ENCODE peak calls at places on chromosomes 4 and X, in five cellular contexts. One of them, this sample, is unnamed.

GRCh38 chr4:118915468-118915867 is 26.8 kb downstream of the SYNPO2 start:
- DNase-seq in glutamatergic neuron: no peak
- DNase-seq in NCI-H1436: no peak
- DNase-seq in heart right ventricle: no peak
- DNase-seq in caudate nucleus: no peak
- DNase-seq in this sample: no peak

GRCh38 chrX:124388562-124388961 is 42.2 kb downstream of the SH2D1A start:
- DNase-seq in heart right ventricle: peak
- DNase-seq in caudate nucleus: no peak
- DNase-seq in NCI-H1436: peak
- DNase-seq in glutamatergic neuron: peak
- DNase-seq in this sample: peak

GRCh38 chr4:64539234-64539849 is 130.1 kb upstream of the TECRL start:
- DNase-seq in NCI-H1436: peak
- DNase-seq in heart right ventricle: peak
- DNase-seq in glutamatergic neuron: peak
- DNase-seq in caudate nucleus: no peak
- DNase-seq in this sample: peak

GRCh38 chr4:108556588-108557200 is 63.7 kb upstream of the RPL34 start:
- DNase-seq in caudate nucleus: no peak
- DNase-seq in NCI-H1436: no peak
- DNase-seq in glutamatergic neuron: no peak
- DNase-seq in heart right ventricle: no peak
- DNase-seq in this sample: no peak

GRCh38 chr4:52028970-52029369 is 8.8 kb upstream of the LRRC66 start:
- DNase-seq in heart right ventricle: no peak
- DNase-seq in caudate nucleus: no peak
- DNase-seq in NCI-H1436: no peak
- DNase-seq in glutamatergic neuron: no peak
- DNase-seq in this sample: no peak

GRCh38 chr4:31674313-31674947 is 954.3 kb downstream of the PCDH7 start:
- DNase-seq in heart right ventricle: no peak
- DNase-seq in glutamatergic neuron: no peak
- DNase-seq in caudate nucleus: no peak
- DNase-seq in NCI-H1436: no peak
- DNase-seq in this sample: no peak

GRCh38 chrX:149830192-149830873 is 48.6 kb downstream of the MAGEA9 start:
- DNase-seq in glutamatergic neuron: peak
- DNase-seq in caudate nucleus: no peak
- DNase-seq in NCI-H1436: no peak
- DNase-seq in heart right ventricle: no peak
- DNase-seq in this sample: peak

GRCh38 chr4:141180991-141181760 is 39.5 kb upstream of the ZNF330 start:
- DNase-seq in glutamatergic neuron: no peak
- DNase-seq in NCI-H1436: no peak
- DNase-seq in caudate nucleus: no peak
- DNase-seq in heart right ventricle: no peak
- DNase-seq in this sample: no peak

GRCh38 chr4:8682725-8683124 is 90.2 kb downstream of the CPZ start:
- DNase-seq in caudate nucleus: no peak
- DNase-seq in heart right ventricle: no peak
- DNase-seq in NCI-H1436: no peak
- DNase-seq in glutamatergic neuron: no peak
- DNase-seq in this sample: no peak

GRCh38 chrX:123835661-123836371 is 24.0 kb upstream of the XIAP start:
- DNase-seq in NCI-H1436: no peak
- DNase-seq in glutamatergic neuron: no peak
- DNase-seq in heart right ventricle: no peak
- DNase-seq in caudate nucleus: no peak
- DNase-seq in this sample: peak

GRCh38 chr4:19126903-19127302 is 1105.3 kb upstream of the LCORL start:
- DNase-seq in NCI-H1436: no peak
- DNase-seq in caudate nucleus: no peak
- DNase-seq in glutamatergic neuron: no peak
- DNase-seq in heart right ventricle: no peak
- DNase-seq in this sample: no peak

GRCh38 chr4:56038763-56039162 is 90.0 kb downstream of the CEP135 start:
- DNase-seq in heart right ventricle: no peak
- DNase-seq in NCI-H1436: no peak
- DNase-seq in caudate nucleus: no peak
- DNase-seq in glutamatergic neuron: no peak
- DNase-seq in this sample: no peak

GRCh38 chrX:12548341-12548740 is 242.9 kb upstream of the PRPS2 start:
- DNase-seq in NCI-H1436: no peak
- DNase-seq in glutamatergic neuron: no peak
- DNase-seq in caudate nucleus: no peak
- DNase-seq in heart right ventricle: no peak
- DNase-seq in this sample: no peak

GRCh38 chrX:925652-926061 is 286.8 kb downstream of the CRLF2 start:
- DNase-seq in glutamatergic neuron: no peak
- DNase-seq in caudate nucleus: no peak
- DNase-seq in heart right ventricle: no peak
- DNase-seq in NCI-H1436: no peak
- DNase-seq in this sample: no peak

GRCh38 chr4:78864405-78865024 is 74.7 kb downstream of the PAQR3 start:
- DNase-seq in heart right ventricle: peak
- DNase-seq in caudate nucleus: no peak
- DNase-seq in NCI-H1436: peak
- DNase-seq in glutamatergic neuron: no peak
- DNase-seq in this sample: peak

GRCh38 chr4:3157366-3157765 is 82.9 kb downstream of the HTT start:
- DNase-seq in NCI-H1436: no peak
- DNase-seq in glutamatergic neuron: no peak
- DNase-seq in caudate nucleus: no peak
- DNase-seq in heart right ventricle: no peak
- DNase-seq in this sample: no peak

GRCh38 chrX:72009731-72010130 is 99.1 kb downstream of the NHSL2 start:
- DNase-seq in caudate nucleus: no peak
- DNase-seq in heart right ventricle: no peak
- DNase-seq in glutamatergic neuron: no peak
- DNase-seq in NCI-H1436: no peak
- DNase-seq in this sample: no peak

GRCh38 chr4:41880022-41880837 is 55.0 kb upstream of the TMEM33 start:
- DNase-seq in glutamatergic neuron: no peak
- DNase-seq in heart right ventricle: no peak
- DNase-seq in caudate nucleus: no peak
- DNase-seq in NCI-H1436: no peak
- DNase-seq in this sample: no peak

GRCh38 chr4:3515646-3516045 is 16.6 kb downstream of the LRPAP1 start:
- DNase-seq in caudate nucleus: no peak
- DNase-seq in heart right ventricle: no peak
- DNase-seq in glutamatergic neuron: peak
- DNase-seq in NCI-H1436: no peak
- DNase-seq in this sample: no peak

GRCh38 chrX:1336331-1337143 is at the start of gene IL3RA:
- DNase-seq in glutamatergic neuron: no peak
- DNase-seq in caudate nucleus: peak
- DNase-seq in heart right ventricle: peak
- DNase-seq in NCI-H1436: no peak
- DNase-seq in this sample: no peak

GRCh38 chrX:129823115-129823514 is 20.6 kb downstream of the ZDHHC9 start:
- DNase-seq in glutamatergic neuron: peak
- DNase-seq in caudate nucleus: no peak
- DNase-seq in heart right ventricle: peak
- DNase-seq in NCI-H1436: no peak
- DNase-seq in this sample: peak

GRCh38 chr4:9594948-9595347 is 150.7 kb downstream of the DEFB131A start:
- DNase-seq in glutamatergic neuron: no peak
- DNase-seq in NCI-H1436: no peak
- DNase-seq in heart right ventricle: no peak
- DNase-seq in caudate nucleus: no peak
- DNase-seq in this sample: no peak

GRCh38 chrX:118420462-118420861 is 74.6 kb downstream of the WDR44 start:
- DNase-seq in glutamatergic neuron: no peak
- DNase-seq in caudate nucleus: no peak
- DNase-seq in NCI-H1436: no peak
- DNase-seq in heart right ventricle: no peak
- DNase-seq in this sample: peak

This sample was measured in cerebellar cortex.